ENCODE peak calls at places on chromosomes 1 and 21, in five cellular contexts. One of them, this sample, is unnamed.

GRCh38 chr1:22919341-22920025 is 53.2 kb downstream of the LACTBL1 start:
- DNase-seq in ascending aorta: no peak
- DNase-seq in stimulated activated CD4-positive, alpha-beta T cell treated with anti-CD3 and anti-CD28 coated beads, Interleukin-1b, Interleukin-23, amount 100 ng/mL, for 24 hours: no peak
- DNase-seq in fibroblast of pulmonary artery: peak
- DNase-seq in Calu3: no peak
- DNase-seq in this sample: peak

GRCh38 chr21:45392206-45392971 is 12.6 kb upstream of the COL18A1 start:
- DNase-seq in ascending aorta: peak
- DNase-seq in stimulated activated CD4-positive, alpha-beta T cell treated with anti-CD3 and anti-CD28 coated beads, Interleukin-1b, Interleukin-23, amount 100 ng/mL, for 24 hours: no peak
- DNase-seq in fibroblast of pulmonary artery: no peak
- DNase-seq in Calu3: no peak
- DNase-seq in this sample: no peak

GRCh38 chr1:81607086-81607485 is 193.6 kb upstream of the ADGRL2 start:
- DNase-seq in ascending aorta: no peak
- DNase-seq in stimulated activated CD4-positive, alpha-beta T cell treated with anti-CD3 and anti-CD28 coated beads, Interleukin-1b, Interleukin-23, amount 100 ng/mL, for 24 hours: no peak
- DNase-seq in fibroblast of pulmonary artery: no peak
- DNase-seq in Calu3: no peak
- DNase-seq in this sample: no peak

GRCh38 chr1:59214764-59215208 is 82.1 kb upstream of the FGGY start:
- DNase-seq in ascending aorta: peak
- DNase-seq in stimulated activated CD4-positive, alpha-beta T cell treated with anti-CD3 and anti-CD28 coated beads, Interleukin-1b, Interleukin-23, amount 100 ng/mL, for 24 hours: no peak
- DNase-seq in fibroblast of pulmonary artery: no peak
- DNase-seq in Calu3: peak
- DNase-seq in this sample: no peak

GRCh38 chr1:113369715-113370114 is 20.6 kb upstream of the MAGI3 start:
- DNase-seq in ascending aorta: no peak
- DNase-seq in stimulated activated CD4-positive, alpha-beta T cell treated with anti-CD3 and anti-CD28 coated beads, Interleukin-1b, Interleukin-23, amount 100 ng/mL, for 24 hours: no peak
- DNase-seq in fibroblast of pulmonary artery: no peak
- DNase-seq in Calu3: no peak
- DNase-seq in this sample: no peak

GRCh38 chr1:48006318-48006717 is 9.1 kb upstream of the TRABD2B start:
- DNase-seq in ascending aorta: no peak
- DNase-seq in stimulated activated CD4-positive, alpha-beta T cell treated with anti-CD3 and anti-CD28 coated beads, Interleukin-1b, Interleukin-23, amount 100 ng/mL, for 24 hours: no peak
- DNase-seq in fibroblast of pulmonary artery: peak
- DNase-seq in Calu3: no peak
- DNase-seq in this sample: peak

GRCh38 chr1:25673456-25673855 is 56.9 kb downstream of the MAN1C1 start:
- DNase-seq in ascending aorta: no peak
- DNase-seq in stimulated activated CD4-positive, alpha-beta T cell treated with anti-CD3 and anti-CD28 coated beads, Interleukin-1b, Interleukin-23, amount 100 ng/mL, for 24 hours: no peak
- DNase-seq in fibroblast of pulmonary artery: no peak
- DNase-seq in Calu3: no peak
- DNase-seq in this sample: no peak

GRCh38 chr1:43716559-43717281 is 9.4 kb downstream of the ST3GAL3 start:
- DNase-seq in ascending aorta: peak
- DNase-seq in stimulated activated CD4-positive, alpha-beta T cell treated with anti-CD3 and anti-CD28 coated beads, Interleukin-1b, Interleukin-23, amount 100 ng/mL, for 24 hours: no peak
- DNase-seq in fibroblast of pulmonary artery: no peak
- DNase-seq in Calu3: no peak
- DNase-seq in this sample: no peak

GRCh38 chr1:153606194-153606593 is 6.7 kb downstream of the S100A16 start:
- DNase-seq in ascending aorta: peak
- DNase-seq in stimulated activated CD4-positive, alpha-beta T cell treated with anti-CD3 and anti-CD28 coated beads, Interleukin-1b, Interleukin-23, amount 100 ng/mL, for 24 hours: no peak
- DNase-seq in fibroblast of pulmonary artery: no peak
- DNase-seq in Calu3: no peak
- DNase-seq in this sample: no peak

GRCh38 chr1:227792216-227793078 is 23.0 kb upstream of the PRSS38 start:
- DNase-seq in ascending aorta: peak
- DNase-seq in stimulated activated CD4-positive, alpha-beta T cell treated with anti-CD3 and anti-CD28 coated beads, Interleukin-1b, Interleukin-23, amount 100 ng/mL, for 24 hours: no peak
- DNase-seq in fibroblast of pulmonary artery: no peak
- DNase-seq in Calu3: no peak
- DNase-seq in this sample: no peak

GRCh38 chr21:35016071-35016470 is 33.0 kb downstream of the RUNX1 start:
- DNase-seq in ascending aorta: no peak
- DNase-seq in stimulated activated CD4-positive, alpha-beta T cell treated with anti-CD3 and anti-CD28 coated beads, Interleukin-1b, Interleukin-23, amount 100 ng/mL, for 24 hours: no peak
- DNase-seq in fibroblast of pulmonary artery: no peak
- DNase-seq in Calu3: no peak
- DNase-seq in this sample: no peak

GRCh38 chr1:72485786-72486185 is 203.4 kb upstream of the NEGR1 start:
- DNase-seq in ascending aorta: no peak
- DNase-seq in stimulated activated CD4-positive, alpha-beta T cell treated with anti-CD3 and anti-CD28 coated beads, Interleukin-1b, Interleukin-23, amount 100 ng/mL, for 24 hours: no peak
- DNase-seq in fibroblast of pulmonary artery: peak
- DNase-seq in Calu3: no peak
- DNase-seq in this sample: peak

GRCh38 chr1:206967096-206967851 is 3.0 kb downstream of the FCAMR start:
- DNase-seq in ascending aorta: no peak
- DNase-seq in stimulated activated CD4-positive, alpha-beta T cell treated with anti-CD3 and anti-CD28 coated beads, Interleukin-1b, Interleukin-23, amount 100 ng/mL, for 24 hours: no peak
- DNase-seq in fibroblast of pulmonary artery: peak
- DNase-seq in Calu3: no peak
- DNase-seq in this sample: peak

GRCh38 chr21:16709866-16710550 is 802.8 kb upstream of the CXADR start:
- DNase-seq in ascending aorta: no peak
- DNase-seq in stimulated activated CD4-positive, alpha-beta T cell treated with anti-CD3 and anti-CD28 coated beads, Interleukin-1b, Interleukin-23, amount 100 ng/mL, for 24 hours: no peak
- DNase-seq in fibroblast of pulmonary artery: peak
- DNase-seq in Calu3: no peak
- DNase-seq in this sample: no peak

GRCh38 chr1:10631811-10632481 is 157.2 kb downstream of the PEX14 start:
- DNase-seq in ascending aorta: no peak
- DNase-seq in stimulated activated CD4-positive, alpha-beta T cell treated with anti-CD3 and anti-CD28 coated beads, Interleukin-1b, Interleukin-23, amount 100 ng/mL, for 24 hours: no peak
- DNase-seq in fibroblast of pulmonary artery: no peak
- DNase-seq in Calu3: no peak
- DNase-seq in this sample: no peak

GRCh38 chr1:63142001-63142400 is 180.4 kb upstream of the FOXD3 start:
- DNase-seq in ascending aorta: no peak
- DNase-seq in stimulated activated CD4-positive, alpha-beta T cell treated with anti-CD3 and anti-CD28 coated beads, Interleukin-1b, Interleukin-23, amount 100 ng/mL, for 24 hours: no peak
- DNase-seq in fibroblast of pulmonary artery: no peak
- DNase-seq in Calu3: no peak
- DNase-seq in this sample: no peak

GRCh38 chr1:55464550-55464949 is 249.4 kb upstream of the USP24 start:
- DNase-seq in ascending aorta: no peak
- DNase-seq in stimulated activated CD4-positive, alpha-beta T cell treated with anti-CD3 and anti-CD28 coated beads, Interleukin-1b, Interleukin-23, amount 100 ng/mL, for 24 hours: no peak
- DNase-seq in fibroblast of pulmonary artery: no peak
- DNase-seq in Calu3: no peak
- DNase-seq in this sample: no peak

GRCh38 chr1:186735463-186735862 is 55.2 kb upstream of the PTGS2 start:
- DNase-seq in ascending aorta: no peak
- DNase-seq in stimulated activated CD4-positive, alpha-beta T cell treated with anti-CD3 and anti-CD28 coated beads, Interleukin-1b, Interleukin-23, amount 100 ng/mL, for 24 hours: no peak
- DNase-seq in fibroblast of pulmonary artery: no peak
- DNase-seq in Calu3: no peak
- DNase-seq in this sample: no peak

GRCh38 chr1:150162862-150163706 is 13.4 kb downstream of the PLEKHO1 start:
- DNase-seq in ascending aorta: peak
- DNase-seq in stimulated activated CD4-positive, alpha-beta T cell treated with anti-CD3 and anti-CD28 coated beads, Interleukin-1b, Interleukin-23, amount 100 ng/mL, for 24 hours: no peak
- DNase-seq in fibroblast of pulmonary artery: peak
- DNase-seq in Calu3: peak
- DNase-seq in this sample: peak

GRCh38 chr1:201191723-201192477 is 1.3 kb downstream of the IGFN1 start:
- DNase-seq in ascending aorta: no peak
- DNase-seq in stimulated activated CD4-positive, alpha-beta T cell treated with anti-CD3 and anti-CD28 coated beads, Interleukin-1b, Interleukin-23, amount 100 ng/mL, for 24 hours: peak
- DNase-seq in fibroblast of pulmonary artery: peak
- DNase-seq in Calu3: no peak
- DNase-seq in this sample: peak

GRCh38 chr1:152505083-152505482 is 5.5 kb upstream of the LCE5A start:
- DNase-seq in ascending aorta: no peak
- DNase-seq in stimulated activated CD4-positive, alpha-beta T cell treated with anti-CD3 and anti-CD28 coated beads, Interleukin-1b, Interleukin-23, amount 100 ng/mL, for 24 hours: no peak
- DNase-seq in fibroblast of pulmonary artery: no peak
- DNase-seq in Calu3: no peak
- DNase-seq in this sample: no peak

GRCh38 chr21:44313451-44313850 is 13.6 kb downstream of the PFKL start:
- DNase-seq in ascending aorta: no peak
- DNase-seq in stimulated activated CD4-positive, alpha-beta T cell treated with anti-CD3 and anti-CD28 coated beads, Interleukin-1b, Interleukin-23, amount 100 ng/mL, for 24 hours: no peak
- DNase-seq in fibroblast of pulmonary artery: no peak
- DNase-seq in Calu3: no peak
- DNase-seq in this sample: no peak

GRCh38 chr1:21335088-21335678 is 44.9 kb upstream of the ECE1 start:
- DNase-seq in ascending aorta: no peak
- DNase-seq in stimulated activated CD4-positive, alpha-beta T cell treated with anti-CD3 and anti-CD28 coated beads, Interleukin-1b, Interleukin-23, amount 100 ng/mL, for 24 hours: no peak
- DNase-seq in fibroblast of pulmonary artery: no peak
- DNase-seq in Calu3: no peak
- DNase-seq in this sample: no peak

GRCh38 chr1:6587261-6588005 is 7.6 kb downstream of the ZBTB48 start:
- DNase-seq in ascending aorta: no peak
- DNase-seq in stimulated activated CD4-positive, alpha-beta T cell treated with anti-CD3 and anti-CD28 coated beads, Interleukin-1b, Interleukin-23, amount 100 ng/mL, for 24 hours: no peak
- DNase-seq in fibroblast of pulmonary artery: no peak
- DNase-seq in Calu3: no peak
- DNase-seq in this sample: no peak

GRCh38 chr1:20483833-20484525 is 2.0 kb downstream of the CAMK2N1 start:
- DNase-seq in ascending aorta: no peak
- DNase-seq in stimulated activated CD4-positive, alpha-beta T cell treated with anti-CD3 and anti-CD28 coated beads, Interleukin-1b, Interleukin-23, amount 100 ng/mL, for 24 hours: no peak
- DNase-seq in fibroblast of pulmonary artery: peak
- DNase-seq in Calu3: no peak
- DNase-seq in this sample: no peak

GRCh38 chr1:18899363-18900049 is 2.8 kb downstream of the ALDH4A1 start:
- DNase-seq in ascending aorta: no peak
- DNase-seq in stimulated activated CD4-positive, alpha-beta T cell treated with anti-CD3 and anti-CD28 coated beads, Interleukin-1b, Interleukin-23, amount 100 ng/mL, for 24 hours: no peak
- DNase-seq in fibroblast of pulmonary artery: no peak
- DNase-seq in Calu3: no peak
- DNase-seq in this sample: no peak

GRCh38 chr1:155834296-155834926 is 22.6 kb downstream of the GON4L start:
- DNase-seq in ascending aorta: no peak
- DNase-seq in stimulated activated CD4-positive, alpha-beta T cell treated with anti-CD3 and anti-CD28 coated beads, Interleukin-1b, Interleukin-23, amount 100 ng/mL, for 24 hours: no peak
- DNase-seq in fibroblast of pulmonary artery: peak
- DNase-seq in Calu3: no peak
- DNase-seq in this sample: peak

GRCh38 chr1:228490120-228491078 is 3.2 kb downstream of the RNF187 start:
- DNase-seq in ascending aorta: no peak
- DNase-seq in stimulated activated CD4-positive, alpha-beta T cell treated with anti-CD3 and anti-CD28 coated beads, Interleukin-1b, Interleukin-23, amount 100 ng/mL, for 24 hours: no peak
- DNase-seq in fibroblast of pulmonary artery: peak
- DNase-seq in Calu3: no peak
- DNase-seq in this sample: no peak

GRCh38 chr21:19713324-19713723 is 1284.9 kb upstream of the NCAM2 start:
- DNase-seq in ascending aorta: no peak
- DNase-seq in stimulated activated CD4-positive, alpha-beta T cell treated with anti-CD3 and anti-CD28 coated beads, Interleukin-1b, Interleukin-23, amount 100 ng/mL, for 24 hours: no peak
- DNase-seq in fibroblast of pulmonary artery: no peak
- DNase-seq in Calu3: no peak
- DNase-seq in this sample: no peak

GRCh38 chr1:186152227-186152944 is 222.7 kb downstream of the TPR start:
- DNase-seq in ascending aorta: no peak
- DNase-seq in stimulated activated CD4-positive, alpha-beta T cell treated with anti-CD3 and anti-CD28 coated beads, Interleukin-1b, Interleukin-23, amount 100 ng/mL, for 24 hours: no peak
- DNase-seq in fibroblast of pulmonary artery: peak
- DNase-seq in Calu3: peak
- DNase-seq in this sample: peak

GRCh38 chr1:152926091-152926490 is 17.7 kb downstream of the IVL start:
- DNase-seq in ascending aorta: no peak
- DNase-seq in stimulated activated CD4-positive, alpha-beta T cell treated with anti-CD3 and anti-CD28 coated beads, Interleukin-1b, Interleukin-23, amount 100 ng/mL, for 24 hours: no peak
- DNase-seq in fibroblast of pulmonary artery: no peak
- DNase-seq in Calu3: no peak
- DNase-seq in this sample: peak

GRCh38 chr21:41428311-41428710 is 2.3 kb downstream of the MX1 start:
- DNase-seq in ascending aorta: no peak
- DNase-seq in stimulated activated CD4-positive, alpha-beta T cell treated with anti-CD3 and anti-CD28 coated beads, Interleukin-1b, Interleukin-23, amount 100 ng/mL, for 24 hours: no peak
- DNase-seq in fibroblast of pulmonary artery: no peak
- DNase-seq in Calu3: no peak
- DNase-seq in this sample: no peak

GRCh38 chr1:194362327-194362726 is 1175.9 kb upstream of the B3GALT2 start:
- DNase-seq in ascending aorta: no peak
- DNase-seq in stimulated activated CD4-positive, alpha-beta T cell treated with anti-CD3 and anti-CD28 coated beads, Interleukin-1b, Interleukin-23, amount 100 ng/mL, for 24 hours: no peak
- DNase-seq in fibroblast of pulmonary artery: no peak
- DNase-seq in Calu3: no peak
- DNase-seq in this sample: no peak

This sample was measured in NCI-H226.